ENCODE peak calls at places on chromosomes 6 and 20, in ten cellular contexts. C is MCF 10A; V is pancreas; R is GM13976; X is astrocyte of the cerebellum; S is tibial artery; E is activated CD8-positive, alpha-beta T cell treated with anti-CD3 and anti-CD28 coated beads for 36 hours; N is heart right ventricle; K is esophagus squamous epithelium; Y is OCI-LY7. A is an unnamed sample.

GRCh38 chr6:125357515-125358256 is 55.9 kb upstream of the HDDC2 start:
- DNase-seq in N (peak; percentile 48), K (no peak), S (no peak), R (peak; percentile 8), E (no peak), V (no peak), C (no peak), X (peak; percentile 19), Y (no peak), A (peak; percentile 11)

GRCh38 chr20:10553326-10553984 is 118.3 kb downstream of the SLX4IP start:
- DNase-seq in K (no peak), Y (peak; percentile 55), E (peak; percentile 74), V (peak; percentile 50), N (peak; percentile 77), S (peak; percentile 83), R (peak; percentile 28), C (peak; percentile 76), X (peak; percentile 73), A (peak; percentile 30)

GRCh38 chr6:140040391-140040790 is 665.9 kb upstream of the CITED2 start:
- DNase-seq in Y (no peak), C (peak; percentile 40), X (no peak), R (no peak), E (no peak), S (no peak), N (no peak), K (no peak), V (no peak), A (no peak)

GRCh38 chr20:59940129-59940955 is at the start of the genes FAM217B and PPP1R3D:
- DNase-seq in N (peak; percentile 98), E (peak; percentile 94), X (peak; percentile 89), C (peak; percentile 94), R (peak; percentile 97), V (peak; percentile 98), S (peak; percentile 99), Y (peak; percentile 92), K (peak; percentile 81), A (peak; percentile 97)

GRCh38 chr20:23920408-23920780 is 40.8 kb upstream of the CST5 start:
- DNase-seq in Y (no peak), N (no peak), E (no peak), V (no peak), K (no peak), S (no peak), C (no peak), R (no peak), X (no peak), A (no peak)

GRCh38 chr6:149168968-149169367 is 148.5 kb upstream of the TAB2 start:
- DNase-seq in K (no peak), X (no peak), C (no peak), E (peak; percentile 32), N (no peak), R (no peak), Y (no peak), V (no peak), S (no peak), A (no peak)

GRCh38 chr6:168886306-168886854 is 367.3 kb downstream of the THBS2 start:
- DNase-seq in X (no peak), R (no peak), C (no peak), E (no peak), V (no peak), S (no peak), K (no peak), N (no peak), Y (no peak), A (no peak)

GRCh38 chr20:19625416-19625815 is 132.6 kb upstream of the RIN2 start:
- DNase-seq in X (no peak), R (no peak), V (no peak), S (no peak), Y (no peak), E (no peak), K (no peak), C (no peak), N (no peak), A (no peak)

GRCh38 chr6:110944681-110945151 is 13.8 kb upstream of the GTF3C6 start:
- DNase-seq in C (peak; percentile 87), V (no peak), E (peak; percentile 67), K (no peak), R (peak; percentile 82), S (no peak), Y (no peak), X (no peak), N (no peak), A (peak; percentile 82)

GRCh38 chr20:59603727-59604608 is at the start of gene PHACTR3:
- DNase-seq in K (no peak), X (no peak), S (no peak), R (no peak), N (no peak), V (no peak), E (no peak), C (no peak), Y (no peak), A (no peak)

DNA sequence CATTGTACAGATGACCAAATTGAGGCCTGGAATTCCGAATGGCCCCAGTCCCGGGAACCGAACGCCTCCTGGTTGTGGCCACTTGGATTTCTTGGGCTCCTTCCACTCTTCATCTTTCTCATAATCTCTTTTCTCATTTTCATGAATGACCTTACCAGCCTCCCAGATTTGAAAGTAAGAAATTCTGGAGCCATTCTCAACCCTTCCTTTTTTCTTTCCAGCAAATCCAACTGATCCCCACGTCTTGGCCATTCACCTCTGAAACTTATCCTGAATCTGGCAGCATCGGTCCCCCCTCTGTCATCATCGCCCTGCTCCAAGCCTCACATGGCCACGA is 5.9 kb upstream of the SLC12A5 start:
- DNase-seq in K (no peak), X (no peak), N (no peak), C (no peak), V (no peak), Y (no peak), S (no peak), R (no peak), E (no peak), A (no peak)
- TF ChIP-seq CTCF in K (no peak), X (no peak), N (no peak), C (peak; percentile 5), V (no peak), Y (no peak), S (no peak), R (no peak), E (no peak), A (no peak)

GRCh38 chr20:1735417-1736089 is 78.0 kb upstream of the SIRPG start:
- DNase-seq in Y (no peak), V (no peak), X (no peak), R (no peak), N (no peak), E (no peak), S (no peak), K (no peak), C (no peak), A (no peak)

GRCh38 chr20:1737134-1737533 is 79.6 kb upstream of the SIRPG start:
- DNase-seq in S (no peak), Y (no peak), E (no peak), N (no peak), R (no peak), X (no peak), V (no peak), K (no peak), C (no peak), A (no peak)

DNA sequence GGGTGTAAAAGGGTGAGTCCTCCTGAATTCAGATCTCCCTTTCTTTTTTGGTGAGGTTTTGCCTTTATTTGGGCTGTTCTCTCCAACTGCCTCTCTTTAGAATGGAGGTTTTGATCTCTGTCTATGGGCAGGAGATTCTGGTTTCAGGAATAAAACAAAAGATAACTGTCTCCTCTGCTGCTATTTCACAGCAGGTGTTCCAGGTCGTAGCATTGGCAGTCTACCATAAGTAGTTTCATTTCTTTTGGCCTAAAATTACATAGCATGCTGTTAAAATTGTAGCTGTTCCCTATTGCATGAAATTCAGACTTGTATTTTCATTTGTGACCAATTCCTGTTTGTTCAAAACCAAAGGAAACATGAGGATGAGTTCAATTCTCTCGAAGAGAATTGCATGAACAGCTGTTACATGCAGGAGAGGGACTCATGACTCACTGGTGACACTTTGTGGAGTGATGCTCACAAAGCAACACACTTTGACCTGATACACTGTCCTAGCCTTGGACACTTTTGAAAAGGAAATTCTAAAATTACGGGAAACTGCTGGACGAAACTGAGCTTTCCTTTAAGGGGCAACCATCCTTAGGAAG is 76.8 kb upstream of the SIRPG start:
- DNase-seq in V (no peak), N (no peak), S (no peak), K (no peak), E (peak; percentile 41), X (no peak), Y (no peak), C (peak; percentile 52), R (peak; percentile 59), A (peak; percentile 34)
- TF ChIP-seq CTCF in V (no peak), N (no peak), S (no peak), K (no peak), E (peak; percentile 45), X (no peak), Y (peak; percentile 20), C (peak; percentile 48), R (peak; percentile 32), A (peak; percentile 76)

DNA sequence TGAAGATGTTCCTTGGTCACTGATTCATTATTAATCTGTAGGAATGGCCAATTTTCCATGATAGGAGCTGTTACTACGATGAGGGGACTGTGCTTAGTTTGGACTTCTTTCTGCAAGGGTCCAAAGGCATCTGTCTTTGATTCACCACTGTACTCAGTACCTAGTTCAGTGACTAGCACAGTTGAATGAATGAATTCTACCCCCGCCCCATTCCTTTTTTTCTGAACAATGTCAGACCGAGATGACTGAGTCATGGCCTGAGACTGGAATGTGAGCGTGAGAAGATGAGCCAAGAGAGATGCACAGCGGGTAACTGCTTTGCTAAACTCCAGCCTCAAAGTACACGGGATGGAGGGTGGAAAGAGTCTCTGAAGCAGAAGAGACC is 419 bp upstream of the SNHG17 start:
- DNase-seq in R (no peak), Y (no peak), K (no peak), C (peak; percentile 61), S (no peak), N (no peak), V (no peak), E (no peak), X (peak; percentile 74), A (no peak)
- TF ChIP-seq CTCF in R (no peak), Y (no peak), K (no peak), C (no peak), S (no peak), N (no peak), V (no peak), E (peak; percentile 48), X (no peak), A (no peak)

GRCh38 chr20:32526561-32526960 is 58.6 kb downstream of the NOL4L start:
- DNase-seq in S (no peak), K (no peak), R (no peak), Y (no peak), V (peak; percentile 50), C (no peak), X (no peak), N (no peak), E (no peak), A (no peak)

GRCh38 chr20:32527052-32527446 is 58.1 kb downstream of the NOL4L start:
- DNase-seq in Y (no peak), N (no peak), V (no peak), C (no peak), S (no peak), K (no peak), X (no peak), E (no peak), R (no peak), A (no peak)

GRCh38 chr20:32528905-32529670 is 56.0 kb downstream of the NOL4L start:
- DNase-seq in R (no peak), X (no peak), S (no peak), C (no peak), N (no peak), Y (no peak), V (no peak), E (no peak), K (no peak), A (no peak)

GRCh38 chr20:32527447-32528055 is 57.6 kb downstream of the NOL4L start:
- DNase-seq in E (peak; percentile 66), K (no peak), Y (no peak), V (no peak), C (no peak), N (no peak), X (no peak), S (no peak), R (no peak), A (no peak)

GRCh38 chr20:32528291-32528891 is 56.7 kb downstream of the NOL4L start:
- DNase-seq in Y (no peak), K (no peak), C (no peak), E (peak; percentile 56), R (no peak), X (no peak), N (peak; percentile 72), S (no peak), V (peak; percentile 70), A (no peak)
- TF ChIP-seq CTCF in Y (no peak), K (no peak), C (no peak), E (no peak), R (no peak), X (no peak), N (no peak), S (no peak), V (no peak), A (no peak)

A was measured in GM10248.